ENCODE peak calls at places on chromosomes 13 and 19, in six cellular contexts. One of them, this sample, is unnamed.

GRCh38 chr13:48014359-48014758 is 13.3 kb upstream of the SUCLA2 start:
- DNase-seq in stimulated activated CD8-positive, alpha-beta memory T cell treated with anti-CD3 and anti-CD28 coated beads, Interleukin-4, amount 100 ng/mL, for 1 hour: no peak
- DNase-seq in mammary epithelial cell: no peak
- DNase-seq in hypothalamus: no peak
- DNase-seq in choroid plexus epithelial cell: no peak
- DNase-seq in A549: no peak
- DNase-seq in this sample: no peak

GRCh38 chr19:33811736-33812387 is 15.2 kb downstream of the KCTD15 start:
- DNase-seq in hypothalamus: no peak
- DNase-seq in mammary epithelial cell: no peak
- DNase-seq in stimulated activated CD8-positive, alpha-beta memory T cell treated with anti-CD3 and anti-CD28 coated beads, Interleukin-4, amount 100 ng/mL, for 1 hour: no peak
- DNase-seq in A549: no peak
- DNase-seq in choroid plexus epithelial cell: no peak
- DNase-seq in this sample: peak

GRCh38 chr13:66461021-66461420 is 769.1 kb downstream of the PCDH9 start:
- DNase-seq in choroid plexus epithelial cell: no peak
- DNase-seq in stimulated activated CD8-positive, alpha-beta memory T cell treated with anti-CD3 and anti-CD28 coated beads, Interleukin-4, amount 100 ng/mL, for 1 hour: no peak
- DNase-seq in A549: no peak
- DNase-seq in mammary epithelial cell: no peak
- DNase-seq in hypothalamus: no peak
- DNase-seq in this sample: no peak

GRCh38 chr13:113579686-113580085 is 4.9 kb upstream of the TFDP1 start:
- DNase-seq in hypothalamus: no peak
- DNase-seq in stimulated activated CD8-positive, alpha-beta memory T cell treated with anti-CD3 and anti-CD28 coated beads, Interleukin-4, amount 100 ng/mL, for 1 hour: no peak
- DNase-seq in mammary epithelial cell: no peak
- DNase-seq in choroid plexus epithelial cell: no peak
- DNase-seq in A549: no peak
- DNase-seq in this sample: peak

GRCh38 chr19:16375936-16376185 is 51.2 kb downstream of the KLF2 start:
- DNase-seq in stimulated activated CD8-positive, alpha-beta memory T cell treated with anti-CD3 and anti-CD28 coated beads, Interleukin-4, amount 100 ng/mL, for 1 hour: no peak
- DNase-seq in hypothalamus: no peak
- DNase-seq in mammary epithelial cell: no peak
- DNase-seq in choroid plexus epithelial cell: no peak
- DNase-seq in A549: no peak
- DNase-seq in this sample: peak

GRCh38 chr19:19451429-19452240 is 46.2 kb downstream of the GATAD2A start:
- DNase-seq in choroid plexus epithelial cell: no peak
- DNase-seq in A549: no peak
- DNase-seq in mammary epithelial cell: no peak
- DNase-seq in hypothalamus: peak
- DNase-seq in stimulated activated CD8-positive, alpha-beta memory T cell treated with anti-CD3 and anti-CD28 coated beads, Interleukin-4, amount 100 ng/mL, for 1 hour: no peak
- DNase-seq in this sample: peak

GRCh38 chr19:11377237-11377636 is 2.8 kb downstream of the SWSAP1 start:
- DNase-seq in stimulated activated CD8-positive, alpha-beta memory T cell treated with anti-CD3 and anti-CD28 coated beads, Interleukin-4, amount 100 ng/mL, for 1 hour: no peak
- DNase-seq in A549: peak
- DNase-seq in hypothalamus: peak
- DNase-seq in choroid plexus epithelial cell: peak
- DNase-seq in mammary epithelial cell: peak
- DNase-seq in this sample: no peak

GRCh38 chr19:8361921-8362793 is 1.8 kb upstream of the ANGPTL4 start:
- DNase-seq in stimulated activated CD8-positive, alpha-beta memory T cell treated with anti-CD3 and anti-CD28 coated beads, Interleukin-4, amount 100 ng/mL, for 1 hour: no peak
- DNase-seq in A549: peak
- DNase-seq in choroid plexus epithelial cell: peak
- DNase-seq in mammary epithelial cell: peak
- DNase-seq in hypothalamus: peak
- DNase-seq in this sample: peak

GRCh38 chr19:32201661-32202060 is 143.7 kb upstream of the ZNF507 start:
- DNase-seq in choroid plexus epithelial cell: no peak
- DNase-seq in mammary epithelial cell: no peak
- DNase-seq in stimulated activated CD8-positive, alpha-beta memory T cell treated with anti-CD3 and anti-CD28 coated beads, Interleukin-4, amount 100 ng/mL, for 1 hour: no peak
- DNase-seq in A549: no peak
- DNase-seq in hypothalamus: no peak
- DNase-seq in this sample: no peak

GRCh38 chr19:11035441-11036377 is 53.6 kb upstream of the LDLR start:
- DNase-seq in mammary epithelial cell: peak
- DNase-seq in choroid plexus epithelial cell: peak
- DNase-seq in hypothalamus: peak
- DNase-seq in stimulated activated CD8-positive, alpha-beta memory T cell treated with anti-CD3 and anti-CD28 coated beads, Interleukin-4, amount 100 ng/mL, for 1 hour: peak
- DNase-seq in A549: peak
- DNase-seq in this sample: peak

GRCh38 chr13:95603887-95604533 is 40.5 kb downstream of the DZIP1 start:
- DNase-seq in stimulated activated CD8-positive, alpha-beta memory T cell treated with anti-CD3 and anti-CD28 coated beads, Interleukin-4, amount 100 ng/mL, for 1 hour: no peak
- DNase-seq in hypothalamus: peak
- DNase-seq in A549: peak
- DNase-seq in mammary epithelial cell: peak
- DNase-seq in choroid plexus epithelial cell: peak
- DNase-seq in this sample: peak

GRCh38 chr19:3508771-3509535 is 2.8 kb downstream of the FZR1 start:
- DNase-seq in mammary epithelial cell: no peak
- DNase-seq in A549: no peak
- DNase-seq in hypothalamus: peak
- DNase-seq in stimulated activated CD8-positive, alpha-beta memory T cell treated with anti-CD3 and anti-CD28 coated beads, Interleukin-4, amount 100 ng/mL, for 1 hour: no peak
- DNase-seq in choroid plexus epithelial cell: no peak
- DNase-seq in this sample: no peak

GRCh38 chr19:54470991-54471782 is 1.9 kb downstream of the CDC42EP5 start:
- DNase-seq in stimulated activated CD8-positive, alpha-beta memory T cell treated with anti-CD3 and anti-CD28 coated beads, Interleukin-4, amount 100 ng/mL, for 1 hour: no peak
- DNase-seq in hypothalamus: peak
- DNase-seq in choroid plexus epithelial cell: no peak
- DNase-seq in mammary epithelial cell: no peak
- DNase-seq in A549: no peak
- DNase-seq in this sample: peak